ENCODE peak calls at places on chromosome 5, in six cellular contexts. G is astrocyte, K is ovary, Q is mesenchymal stem cell, D is neuronal stem cell, W is endodermal cell. A is an unnamed sample.
A peak's percentile ranks its signal among the peaks of the same experiment; 100 is the strongest.

GRCh38 chr5:76854644-76855043 is 4.8 kb downstream of the S100Z start:
- DNase-seq in G (no peak), K (no peak), Q (no peak), D (no peak), W (no peak), A (no peak)

GRCh38 chr5:79560774-79561524 is 47.0 kb upstream of the HOMER1 start:
- DNase-seq in G (peak; percentile 40), K (no peak), Q (peak; percentile 37), D (no peak), W (no peak), A (peak; percentile 58)

GRCh38 chr5:53515988-53516387 is 35.6 kb downstream of the FST start:
- DNase-seq in G (peak; percentile 55), K (no peak), Q (no peak), D (no peak), W (no peak), A (no peak)

GRCh38 chr5:60652206-60652605 is 47.8 kb downstream of the DEPDC1B start:
- DNase-seq in G (peak; percentile 84), K (no peak), Q (peak; percentile 92), D (no peak), W (no peak), A (peak; percentile 91)

GRCh38 chr5:8600843-8601242 is 731.9 kb downstream of the MTRR start:
- DNase-seq in G (peak; percentile 33), K (no peak), Q (no peak), D (no peak), W (no peak), A (no peak)

GRCh38 chr5:42767491-42768105 is 11.0 kb downstream of the CCDC152 start:
- DNase-seq in G (no peak), K (no peak), Q (peak; percentile 44), D (no peak), W (no peak), A (peak; percentile 35)

GRCh38 chr5:126368239-126368812 is 54.9 kb upstream of the GRAMD2B start:
- DNase-seq in G (no peak), K (no peak), Q (no peak), D (peak; percentile 42), W (peak; percentile 75), A (peak; percentile 98)

GRCh38 chr5:132136906-132137305 is 63.3 kb downstream of the CSF2 start:
- DNase-seq in G (peak; percentile 92), K (no peak), Q (no peak), D (no peak), W (no peak), A (peak; percentile 65)

GRCh38 chr5:59367791-59368394 is 525.6 kb downstream of the PDE4D start:
- DNase-seq in G (peak; percentile 39), K (peak; percentile 56), Q (peak; percentile 73), D (peak; percentile 52), W (peak; percentile 78), A (peak; percentile 69)

GRCh38 chr5:160506006-160507004 is 84.7 kb downstream of the PTTG1 start:
- DNase-seq in G (peak; percentile 43), K (no peak), Q (no peak), D (no peak), W (peak; percentile 53), A (no peak)

GRCh38 chr5:137831526-137831925 is 36.1 kb upstream of the MYOT start:
- DNase-seq in G (no peak), K (no peak), Q (no peak), D (no peak), W (no peak), A (no peak)

GRCh38 chr5:65611524-65611923 is 12.6 kb downstream of the TRIM23 start:
- DNase-seq in G (peak; percentile 53), K (no peak), Q (no peak), D (no peak), W (no peak), A (peak; percentile 94)

GRCh38 chr5:81171769-81172168 is 61.4 kb upstream of the CKMT2 start:
- DNase-seq in G (no peak), K (no peak), Q (no peak), D (no peak), W (no peak), A (peak; percentile 22)

GRCh38 chr5:114305402-114306207 is 56.3 kb upstream of the KCNN2 start:
- DNase-seq in G (peak; percentile 6), K (no peak), Q (peak; percentile 62), D (peak; percentile 24), W (peak; percentile 67), A (peak; percentile 7)

GRCh38 chr5:64147849-64148441 is 17.7 kb upstream of the RNF180 start:
- DNase-seq in G (peak; percentile 18), K (peak; percentile 76), Q (peak; percentile 52), D (peak; percentile 51), W (peak; percentile 87), A (peak; percentile 49)

GRCh38 chr5:139193928-139194327 is 4.2 kb downstream of the SIL1 start:
- DNase-seq in G (no peak), K (no peak), Q (no peak), D (no peak), W (peak; percentile 56), A (no peak)

GRCh38 chr5:139849501-139849900 is 53.9 kb downstream of the PSD2 start:
- DNase-seq in G (no peak), K (peak; percentile 17), Q (no peak), D (no peak), W (no peak), A (no peak)

GRCh38 chr5:83348281-83348780 is 123.2 kb upstream of the VCAN start:
- DNase-seq in G (no peak), K (no peak), Q (no peak), D (no peak), W (no peak), A (no peak)

GRCh38 chr5:102523541-102524175 is 24.9 kb upstream of the SLCO6A1 start:
- DNase-seq in G (no peak), K (no peak), Q (no peak), D (no peak), W (no peak), A (no peak)

GRCh38 chr5:36239370-36240293 is 2.1 kb downstream of the NADK2 start:
- DNase-seq in G (no peak), K (no peak), Q (no peak), D (no peak), W (no peak), A (no peak)

GRCh38 chr5:61881821-61882220 is 424.2 kb upstream of the KIF2A start:
- DNase-seq in G (peak; percentile 75), K (no peak), Q (no peak), D (no peak), W (no peak), A (peak; percentile 49)

GRCh38 chr5:68848086-68848485 is 245.7 kb upstream of the SLC30A5 start:
- DNase-seq in G (peak; percentile 8), K (no peak), Q (no peak), D (no peak), W (no peak), A (peak; percentile 37)

GRCh38 chr5:52580921-52581320 is 206.8 kb upstream of the ITGA1 start:
- DNase-seq in G (peak; percentile 35), K (no peak), Q (no peak), D (no peak), W (no peak), A (peak; percentile 91)

GRCh38 chr5:13957032-13957645 is 12.7 kb upstream of the DNAH5 start:
- DNase-seq in G (peak; percentile 40), K (no peak), Q (peak; percentile 71), D (peak; percentile 56), W (peak; percentile 71), A (peak; percentile 75)

GRCh38 chr5:102865171-102865509 is 110.0 kb downstream of the PAM start:
- DNase-seq in G (peak; percentile 34), K (no peak), Q (no peak), D (peak; percentile 59), W (no peak), A (peak; percentile 18)

GRCh38 chr5:150409638-150410523 is 2.8 kb downstream of the CD74 start:
- DNase-seq in G (peak; percentile 79), K (peak; percentile 73), Q (peak; percentile 92), D (peak; percentile 82), W (peak; percentile 95), A (peak; percentile 88)

DNA sequence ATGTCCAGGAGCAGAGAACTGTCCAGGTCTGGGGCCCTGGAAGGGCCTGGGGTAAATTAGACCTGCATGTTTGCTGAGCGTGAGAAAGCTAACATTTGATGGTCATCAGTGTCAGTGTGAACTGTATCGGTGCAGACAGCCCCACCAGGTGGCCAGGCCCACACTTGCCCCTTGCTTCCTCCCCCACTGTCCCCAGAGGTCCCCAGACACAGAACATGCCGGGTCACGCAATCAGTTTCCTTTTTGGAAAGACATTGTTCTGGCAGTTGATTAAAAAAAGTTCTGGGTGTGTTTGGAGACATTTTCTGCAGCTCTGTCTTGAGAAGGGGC is 1.5 kb downstream of the NKD2 start:
- DNase-seq in G (no peak), K (no peak), Q (no peak), D (no peak), W (no peak), A (no peak)
- H3K4me3 ChIP-seq in G (no peak overlapping the region), K (no peak overlapping the region), Q (no peak overlapping the region), D (no peak overlapping the region), W (no peak overlapping the region), A (no peak overlapping the region)

DNA sequence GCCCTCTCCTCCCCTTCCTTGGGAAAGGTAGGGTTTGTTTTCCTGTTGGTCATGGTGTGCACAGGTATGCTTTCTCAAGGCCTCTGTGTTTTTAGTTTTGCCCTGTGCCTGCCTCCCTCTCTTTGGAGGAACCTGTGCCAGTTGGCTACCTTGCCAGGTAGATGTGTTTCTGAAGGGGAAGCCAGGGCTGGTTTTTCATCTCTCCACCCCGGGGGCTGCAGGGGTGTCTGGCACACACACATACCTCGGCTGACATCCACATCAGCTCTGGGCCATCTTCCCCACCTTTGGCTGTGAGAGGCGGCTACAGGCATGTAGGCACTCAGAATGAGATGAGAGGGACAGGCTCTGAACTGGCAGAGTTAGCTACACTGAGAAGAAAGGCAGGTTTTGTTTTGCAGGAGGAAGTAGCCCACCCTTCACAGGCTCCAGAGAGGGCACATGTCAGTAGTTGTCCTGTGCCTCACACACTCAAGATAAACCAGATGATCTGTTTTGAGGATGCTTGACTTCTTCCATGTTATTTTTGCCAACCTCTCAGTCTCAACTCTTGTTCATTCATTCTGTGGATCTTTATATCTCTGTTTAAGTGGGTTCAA is 9.7 kb downstream of the RGMB start:
- DNase-seq in G (no peak), K (no peak), Q (no peak), D (no peak), W (no peak), A (no peak)
- H3K36me3 ChIP-seq in G (peaks cover 72% of the 10 kb centered on the region), K (no peaks in the 10 kb centered on the region), Q (peaks cover 99% of the 10 kb centered on the region), D (peaks cover 26% of the 10 kb centered on the region), W (peaks cover 98% of the 10 kb centered on the region), A (peaks cover 2% of the 10 kb centered on the region)

GRCh38 chr5:56358046-56358445 is 124.9 kb upstream of the ANKRD55 start:
- DNase-seq in G (no peak), K (no peak), Q (no peak), D (no peak), W (no peak), A (no peak)
- H3K4me3 ChIP-seq in G (no peak overlapping the region), K (no peak overlapping the region), Q (no peak overlapping the region), D (no peak overlapping the region), W (no peak overlapping the region), A (no peak overlapping the region)

GRCh38 chr5:32406650-32407049 is 37.9 kb downstream of the ZFR start:
- DNase-seq in G (no peak), K (no peak), Q (no peak), D (no peak), W (no peak), A (no peak)
- H3K36me3 ChIP-seq in G (peaks cover 57% of the 10 kb centered on the region), K (no peaks in the 10 kb centered on the region), Q (peaks cover 97% of the 10 kb centered on the region), D (peaks cover 25% of the 10 kb centered on the region), W (peaks cover 95% of the 10 kb centered on the region), A (peaks cover 14% of the 10 kb centered on the region)

GRCh38 chr5:107705390-107706014 is 34.8 kb upstream of the EFNA5 start:
- DNase-seq in G (peak; percentile 70), K (no peak), Q (peak; percentile 17), D (no peak), W (no peak), A (peak; percentile 94)
- H3K4me3 ChIP-seq in G (peak overlapping the region; percentile 38), K (no peak overlapping the region), Q (peak overlapping the region; percentile 63), D (no peak overlapping the region), W (no peak overlapping the region), A (no peak overlapping the region)

A was measured in bronchial epithelial cell.